ENCODE peak calls at places on chromosomes 1 and 21, in eight cellular contexts. One of them, this sample, is unnamed.

GRCh38 chr1:231139659-231140650 is 21.9 kb upstream of the TRIM67 start:
- DNase-seq in A673: no peak
- DNase-seq in PC-3: peak
- DNase-seq in fibroblast of lung: peak
- DNase-seq in OCI-LY7: no peak
- DNase-seq in uterus: no peak
- DNase-seq in prostate gland: no peak
- DNase-seq in astrocyte of the spinal cord: peak
- DNase-seq in this sample: no peak

GRCh38 chr1:16117369-16117768 is 38.5 kb downstream of the EPHA2 start:
- DNase-seq in A673: no peak
- DNase-seq in PC-3: no peak
- DNase-seq in fibroblast of lung: no peak
- DNase-seq in OCI-LY7: no peak
- DNase-seq in uterus: no peak
- DNase-seq in prostate gland: no peak
- DNase-seq in astrocyte of the spinal cord: no peak
- DNase-seq in this sample: no peak

GRCh38 chr21:16193758-16194606 is 464.2 kb downstream of the USP25 start:
- DNase-seq in A673: no peak
- DNase-seq in PC-3: peak
- DNase-seq in fibroblast of lung: peak
- DNase-seq in OCI-LY7: peak
- DNase-seq in uterus: peak
- DNase-seq in prostate gland: peak
- DNase-seq in astrocyte of the spinal cord: peak
- DNase-seq in this sample: peak

GRCh38 chr1:85274969-85275453 is 1.4 kb downstream of the BCL10 start:
- DNase-seq in A673: peak
- DNase-seq in PC-3: peak
- DNase-seq in fibroblast of lung: peak
- DNase-seq in OCI-LY7: peak
- DNase-seq in uterus: no peak
- DNase-seq in prostate gland: no peak
- DNase-seq in astrocyte of the spinal cord: peak
- DNase-seq in this sample: no peak

GRCh38 chr1:96722161-96722908 is 751 bp downstream of the PTBP2 start:
- DNase-seq in A673: peak
- DNase-seq in PC-3: peak
- DNase-seq in fibroblast of lung: peak
- DNase-seq in OCI-LY7: peak
- DNase-seq in uterus: peak
- DNase-seq in prostate gland: peak
- DNase-seq in astrocyte of the spinal cord: peak
- DNase-seq in this sample: peak

GRCh38 chr1:108158893-108159292 is 41.2 kb downstream of the SLC25A24 start:
- DNase-seq in A673: no peak
- DNase-seq in PC-3: no peak
- DNase-seq in fibroblast of lung: no peak
- DNase-seq in OCI-LY7: no peak
- DNase-seq in uterus: no peak
- DNase-seq in prostate gland: no peak
- DNase-seq in astrocyte of the spinal cord: no peak
- DNase-seq in this sample: no peak

GRCh38 chr1:85605519-85606413 is 25.2 kb downstream of the CCN1 start:
- DNase-seq in A673: peak
- DNase-seq in PC-3: peak
- DNase-seq in fibroblast of lung: no peak
- DNase-seq in OCI-LY7: peak
- DNase-seq in uterus: no peak
- DNase-seq in prostate gland: no peak
- DNase-seq in astrocyte of the spinal cord: no peak
- DNase-seq in this sample: no peak

GRCh38 chr1:34312359-34312758 is 135.7 kb downstream of the C1orf94 start:
- DNase-seq in A673: no peak
- DNase-seq in PC-3: no peak
- DNase-seq in fibroblast of lung: no peak
- DNase-seq in OCI-LY7: no peak
- DNase-seq in uterus: no peak
- DNase-seq in prostate gland: no peak
- DNase-seq in astrocyte of the spinal cord: no peak
- DNase-seq in this sample: no peak

GRCh38 chr1:216210081-216210480 is 213.2 kb downstream of the USH2A start:
- DNase-seq in A673: no peak
- DNase-seq in PC-3: peak
- DNase-seq in fibroblast of lung: peak
- DNase-seq in OCI-LY7: no peak
- DNase-seq in uterus: no peak
- DNase-seq in prostate gland: no peak
- DNase-seq in astrocyte of the spinal cord: no peak
- DNase-seq in this sample: no peak

GRCh38 chr21:37454869-37455503 is 88.4 kb downstream of the DYRK1A start:
- DNase-seq in A673: no peak
- DNase-seq in PC-3: no peak
- DNase-seq in fibroblast of lung: no peak
- DNase-seq in OCI-LY7: no peak
- DNase-seq in uterus: no peak
- DNase-seq in prostate gland: no peak
- DNase-seq in astrocyte of the spinal cord: no peak
- DNase-seq in this sample: no peak
- H3K4me3 ChIP-seq in A673: no peak
- H3K4me3 ChIP-seq in PC-3: no peak
- H3K4me3 ChIP-seq in fibroblast of lung: no peak
- H3K4me3 ChIP-seq in OCI-LY7: no peak
- H3K4me3 ChIP-seq in uterus: no peak
- H3K4me3 ChIP-seq in prostate gland: no peak
- H3K4me3 ChIP-seq in astrocyte of the spinal cord: no peak
- H3K4me3 ChIP-seq in this sample: no peak

GRCh38 chr21:17789085-17789484 is 30.1 kb downstream of the C21orf91 start:
- DNase-seq in A673: no peak
- DNase-seq in PC-3: no peak
- DNase-seq in fibroblast of lung: no peak
- DNase-seq in OCI-LY7: no peak
- DNase-seq in uterus: no peak
- DNase-seq in prostate gland: no peak
- DNase-seq in astrocyte of the spinal cord: no peak
- DNase-seq in this sample: no peak

GRCh38 chr21:17793271-17793670 is 25.9 kb downstream of the C21orf91 start:
- DNase-seq in A673: no peak
- DNase-seq in PC-3: no peak
- DNase-seq in fibroblast of lung: no peak
- DNase-seq in OCI-LY7: no peak
- DNase-seq in uterus: no peak
- DNase-seq in prostate gland: no peak
- DNase-seq in astrocyte of the spinal cord: no peak
- DNase-seq in this sample: no peak

GRCh38 chr21:17793675-17794123 is 25.5 kb downstream of the C21orf91 start:
- DNase-seq in A673: peak
- DNase-seq in PC-3: no peak
- DNase-seq in fibroblast of lung: peak
- DNase-seq in OCI-LY7: peak
- DNase-seq in uterus: no peak
- DNase-seq in prostate gland: no peak
- DNase-seq in astrocyte of the spinal cord: peak
- DNase-seq in this sample: no peak

GRCh38 chr21:17786219-17787181 is 32.7 kb downstream of the C21orf91 start:
- DNase-seq in A673: no peak
- DNase-seq in PC-3: no peak
- DNase-seq in fibroblast of lung: no peak
- DNase-seq in OCI-LY7: no peak
- DNase-seq in uterus: no peak
- DNase-seq in prostate gland: no peak
- DNase-seq in astrocyte of the spinal cord: no peak
- DNase-seq in this sample: no peak

DNA sequence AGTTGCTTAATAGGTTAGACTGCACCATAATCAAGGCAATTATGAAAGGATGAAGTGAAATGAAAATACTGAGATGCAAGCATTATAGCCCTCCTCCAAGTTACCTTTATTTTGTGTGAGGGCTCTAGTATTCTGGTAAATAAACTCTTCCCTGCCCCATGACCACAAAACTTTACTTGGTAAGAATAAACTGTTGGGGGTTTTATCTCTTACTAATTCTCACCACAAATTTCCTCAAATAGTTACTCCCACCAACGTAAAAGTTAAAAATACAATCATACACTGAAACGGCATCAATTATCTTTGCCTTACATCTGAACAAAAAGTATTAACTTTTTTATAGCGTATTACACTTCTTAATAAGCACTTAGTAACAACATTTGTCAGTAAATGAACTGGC is 29.5 kb downstream of the C21orf91 start:
- DNase-seq in A673: no peak
- DNase-seq in PC-3: no peak
- DNase-seq in fibroblast of lung: no peak
- DNase-seq in OCI-LY7: no peak
- DNase-seq in uterus: no peak
- DNase-seq in prostate gland: no peak
- DNase-seq in astrocyte of the spinal cord: no peak
- DNase-seq in this sample: no peak
- H3K4me3 ChIP-seq in A673: no peak
- H3K4me3 ChIP-seq in PC-3: no peak
- H3K4me3 ChIP-seq in fibroblast of lung: no peak
- H3K4me3 ChIP-seq in OCI-LY7: no peak
- H3K4me3 ChIP-seq in uterus: no peak
- H3K4me3 ChIP-seq in prostate gland: no peak
- H3K4me3 ChIP-seq in astrocyte of the spinal cord: no peak
- H3K4me3 ChIP-seq in this sample: no peak

GRCh38 chr1:31579374-31579773 is 3.1 kb downstream of the TINAGL1 start:
- DNase-seq in A673: no peak
- DNase-seq in PC-3: no peak
- DNase-seq in fibroblast of lung: peak
- DNase-seq in OCI-LY7: no peak
- DNase-seq in uterus: peak
- DNase-seq in prostate gland: no peak
- DNase-seq in astrocyte of the spinal cord: no peak
- DNase-seq in this sample: no peak
- H3K4me3 ChIP-seq in A673: no peak
- H3K4me3 ChIP-seq in PC-3: peak
- H3K4me3 ChIP-seq in fibroblast of lung: no peak
- H3K4me3 ChIP-seq in OCI-LY7: no peak
- H3K4me3 ChIP-seq in uterus: peak
- H3K4me3 ChIP-seq in prostate gland: no peak
- H3K4me3 ChIP-seq in astrocyte of the spinal cord: no peak
- H3K4me3 ChIP-seq in this sample: peak

GRCh38 chr1:3067301-3067670 is 1.7 kb upstream of the PRDM16 start:
- DNase-seq in A673: no peak
- DNase-seq in PC-3: no peak
- DNase-seq in fibroblast of lung: no peak
- DNase-seq in OCI-LY7: no peak
- DNase-seq in uterus: no peak
- DNase-seq in prostate gland: no peak
- DNase-seq in astrocyte of the spinal cord: no peak
- DNase-seq in this sample: no peak
- H3K4me3 ChIP-seq in A673: no peak
- H3K4me3 ChIP-seq in PC-3: no peak
- H3K4me3 ChIP-seq in fibroblast of lung: no peak
- H3K4me3 ChIP-seq in OCI-LY7: no peak
- H3K4me3 ChIP-seq in uterus: no peak
- H3K4me3 ChIP-seq in prostate gland: no peak
- H3K4me3 ChIP-seq in astrocyte of the spinal cord: peak
- H3K4me3 ChIP-seq in this sample: peak

This sample was measured in tibial artery.